ENCODE peak calls at places on chromosomes 5 and 9, in five cellular contexts. X is right atrium auricular region, K is GM23248, E is mesenchymal stem cell, J is MM.1S. F is an unnamed sample.

GRCh38 chr9:95481000-95481399 is 35.8 kb downstream of the PTCH1 start:
- DNase-seq in X (no peak), K (no peak), J (no peak), E (no peak), F (no peak)

GRCh38 chr9:131402073-131402472 is 8.2 kb downstream of the PRRC2B start:
- DNase-seq in J (no peak), X (no peak), K (peak; percentile 87), E (peak; percentile 60), F (no peak)

GRCh38 chr9:114923918-114924317 is 6.5 kb downstream of the TNFSF8 start:
- DNase-seq in K (no peak), J (no peak), X (no peak), E (no peak), F (no peak)

GRCh38 chr5:168356592-168356991 is 65.1 kb downstream of the WWC1 start:
- DNase-seq in X (no peak), K (no peak), E (no peak), J (no peak), F (no peak)

GRCh38 chr9:128399851-128400250 is 20.8 kb upstream of the CERCAM start:
- DNase-seq in K (no peak), E (no peak), J (no peak), X (no peak), F (no peak)

GRCh38 chr5:126267435-126267834 is 155.8 kb upstream of the GRAMD2B start:
- DNase-seq in E (no peak), X (no peak), K (no peak), J (no peak), F (no peak)

GRCh38 chr9:126147186-126147585 is 179.4 kb upstream of the MVB12B start:
- DNase-seq in E (no peak), X (no peak), K (no peak), J (no peak), F (no peak)

GRCh38 chr9:88805217-88805943 is 185.9 kb upstream of the S1PR3 start:
- DNase-seq in J (no peak), E (no peak), X (no peak), K (no peak), F (no peak)

GRCh38 chr5:37226377-37226776 is 22.8 kb downstream of the CPLANE1 start:
- DNase-seq in X (no peak), J (no peak), K (no peak), E (no peak), F (no peak)

GRCh38 chr9:4346111-4346510 is 46.2 kb upstream of the GLIS3 start:
- DNase-seq in E (no peak), K (no peak), X (no peak), J (no peak), F (no peak)

GRCh38 chr5:163596536-163596935 is 91.1 kb downstream of the MAT2B start:
- DNase-seq in X (no peak), E (no peak), J (no peak), K (no peak), F (no peak)

GRCh38 chr9:114080195-114080772 is 2.2 kb upstream of the AMBP start:
- DNase-seq in E (no peak), K (no peak), X (no peak), J (no peak), F (peak; percentile 12)

GRCh38 chr9:112711050-112711689 is 6.7 kb downstream of the INIP start:
- DNase-seq in J (no peak), E (peak; percentile 60), X (no peak), K (peak; percentile 80), F (no peak)

GRCh38 chr9:33297455-33297854 is 7.1 kb downstream of the NFX1 start:
- DNase-seq in E (peak; percentile 9), K (no peak), J (peak; percentile 93), X (no peak), F (no peak)

GRCh38 chr5:125274211-125274610 is 527.8 kb upstream of the ZNF608 start:
- DNase-seq in K (no peak), J (no peak), X (no peak), E (peak; percentile 22), F (no peak)

DNA sequence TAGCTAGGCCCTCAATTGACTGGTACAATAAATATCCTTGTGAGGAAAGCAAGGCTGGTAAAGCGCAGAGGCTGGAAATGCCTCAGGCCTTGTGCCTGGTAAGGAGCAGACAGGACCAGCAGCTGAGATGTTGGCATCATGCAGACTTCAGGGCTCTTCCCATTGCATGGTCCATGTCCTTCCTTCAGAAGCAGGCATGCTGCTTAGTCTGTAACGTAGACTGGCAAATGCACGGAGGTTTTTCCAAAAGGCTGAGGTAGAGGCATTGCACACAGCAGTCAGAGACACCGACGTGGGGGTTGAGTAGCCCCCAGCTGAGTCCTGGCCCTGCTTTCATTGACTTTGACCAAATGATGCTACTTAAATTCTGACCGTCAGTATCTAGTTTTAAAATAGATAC is 87.1 kb downstream of the ADRB2 start:
- DNase-seq in J (no peak), E (no peak), X (no peak), K (no peak), F (no peak)
- H3K4me1 ChIP-seq in J (peaks cover 12% of the 10 kb centered on the region), E (peaks cover 16% of the 10 kb centered on the region), X (no peaks in the 10 kb centered on the region), K (peaks cover 45% of the 10 kb centered on the region), F (peaks cover 3% of the 10 kb centered on the region)

GRCh38 chr5:178237431-178238312 is 5.1 kb upstream of the PHYKPL start:
- DNase-seq in E (no peak), J (no peak), X (no peak), K (peak; percentile 75), F (peak; percentile 74)
- H3K4me1 ChIP-seq in E (peaks cover 6% of the 10 kb centered on the region), J (peaks cover 8% of the 10 kb centered on the region), X (no peaks in the 10 kb centered on the region), K (peaks cover 12% of the 10 kb centered on the region), F (peaks cover 6% of the 10 kb centered on the region)

GRCh38 chr9:124776952-124777645 is at the start of gene OLFML2A:
- DNase-seq in E (no peak), K (peak; percentile 50), X (no peak), J (no peak), F (peak; percentile 79)
- H3K4me1 ChIP-seq in E (peaks cover 33% of the 10 kb centered on the region), K (peaks cover 25% of the 10 kb centered on the region), X (no peaks in the 10 kb centered on the region), J (peaks cover 8% of the 10 kb centered on the region), F (no peaks in the 10 kb centered on the region)

GRCh38 chr9:2489838-2490314 is 131.7 kb upstream of the VLDLR start:
- DNase-seq in J (no peak), E (no peak), K (peak; percentile 66), X (no peak), F (no peak)
- H3K4me1 ChIP-seq in J (no peaks in the 10 kb centered on the region), E (no peaks in the 10 kb centered on the region), K (peaks cover 37% of the 10 kb centered on the region), X (no peaks in the 10 kb centered on the region), F (no peaks in the 10 kb centered on the region)

DNA sequence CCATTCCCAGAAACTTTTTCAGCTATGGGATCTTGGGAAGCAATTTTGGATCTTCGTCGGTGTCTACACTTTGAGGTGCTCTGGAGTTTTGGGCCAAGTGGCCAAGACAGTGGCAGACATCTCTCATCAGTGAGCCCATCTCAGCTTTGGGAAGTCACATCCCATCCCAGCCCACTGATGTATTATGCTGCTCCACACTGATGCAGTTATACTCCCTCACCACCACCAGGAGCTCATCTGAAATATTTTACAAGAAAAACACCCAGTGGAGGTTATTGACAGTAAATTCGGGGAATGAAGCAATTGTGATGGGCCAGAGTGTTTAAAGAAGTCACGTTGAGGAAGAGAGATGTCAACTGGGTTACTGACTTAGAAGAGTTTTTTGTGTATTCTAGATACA is 378.0 kb downstream of the KDM4C start:
- DNase-seq in X (no peak), J (no peak), E (no peak), K (no peak), F (no peak)
- H3K4me1 ChIP-seq in X (no peaks in the 10 kb centered on the region), J (no peaks in the 10 kb centered on the region), E (no peaks in the 10 kb centered on the region), K (no peaks in the 10 kb centered on the region), F (no peaks in the 10 kb centered on the region)

GRCh38 chr9:137657606-137658005 is 38.8 kb downstream of the EHMT1 start:
- DNase-seq in K (no peak), J (no peak), X (no peak), E (no peak), F (no peak)
- H3K4me1 ChIP-seq in K (no peaks in the 10 kb centered on the region), J (no peaks in the 10 kb centered on the region), X (no peaks in the 10 kb centered on the region), E (no peaks in the 10 kb centered on the region), F (no peaks in the 10 kb centered on the region)

F was measured in kidney.